ENCODE peak calls at places on chromosomes 16 and 17, in eight cellular contexts. One of them, this sample, is unnamed.

GRCh38 chr16:61432421-61432820 is 603.8 kb downstream of the CDH8 start:
- DNase-seq in upper lobe of left lung: no peak
- DNase-seq in IMR-90: no peak
- DNase-seq in sigmoid colon: no peak
- DNase-seq in Peyer's patch: no peak
- DNase-seq in esophagus squamous epithelium: no peak
- DNase-seq in prostate gland: no peak
- DNase-seq in testis: no peak
- DNase-seq in this sample: no peak

GRCh38 chr17:19306160-19307111 is 56.1 kb downstream of the B9D1 start:
- DNase-seq in IMR-90: no peak
- DNase-seq in upper lobe of left lung: no peak
- DNase-seq in testis: peak; percentile 77
- DNase-seq in sigmoid colon: peak; percentile 66
- DNase-seq in prostate gland: no peak
- DNase-seq in Peyer's patch: peak; percentile 67
- DNase-seq in esophagus squamous epithelium: no peak
- DNase-seq in this sample: no peak

GRCh38 chr17:63082273-63082861 is 116.3 kb downstream of the TANC2 start:
- DNase-seq in IMR-90: peak; percentile 58
- DNase-seq in Peyer's patch: no peak
- DNase-seq in sigmoid colon: no peak
- DNase-seq in upper lobe of left lung: no peak
- DNase-seq in esophagus squamous epithelium: no peak
- DNase-seq in prostate gland: no peak
- DNase-seq in testis: no peak
- DNase-seq in this sample: no peak

GRCh38 chr17:40566027-40566426 is 755 bp upstream of the CCR7 start:
- DNase-seq in esophagus squamous epithelium: no peak
- DNase-seq in Peyer's patch: no peak
- DNase-seq in upper lobe of left lung: no peak
- DNase-seq in testis: no peak
- DNase-seq in prostate gland: no peak
- DNase-seq in IMR-90: no peak
- DNase-seq in sigmoid colon: no peak
- DNase-seq in this sample: no peak

GRCh38 chr17:27504188-27504995 is 48.1 kb downstream of the KSR1 start:
- DNase-seq in sigmoid colon: no peak
- DNase-seq in testis: no peak
- DNase-seq in upper lobe of left lung: peak; percentile 40
- DNase-seq in Peyer's patch: no peak
- DNase-seq in IMR-90: no peak
- DNase-seq in prostate gland: no peak
- DNase-seq in esophagus squamous epithelium: no peak
- DNase-seq in this sample: no peak

GRCh38 chr17:35254107-35254802 is 11.4 kb downstream of the SLFN5 start:
- DNase-seq in Peyer's patch: peak; percentile 66
- DNase-seq in testis: peak; percentile 30
- DNase-seq in esophagus squamous epithelium: no peak
- DNase-seq in sigmoid colon: peak; percentile 89
- DNase-seq in upper lobe of left lung: no peak
- DNase-seq in prostate gland: peak; percentile 89
- DNase-seq in IMR-90: peak; percentile 97
- DNase-seq in this sample: peak; percentile 66

GRCh38 chr16:3119701-3120408 is 7.5 kb downstream of the ZNF205 start:
- DNase-seq in Peyer's patch: no peak
- DNase-seq in sigmoid colon: no peak
- DNase-seq in upper lobe of left lung: peak; percentile 80
- DNase-seq in IMR-90: no peak
- DNase-seq in esophagus squamous epithelium: no peak
- DNase-seq in prostate gland: no peak
- DNase-seq in testis: no peak
- DNase-seq in this sample: no peak

GRCh38 chr16:15861996-15862395 is 5.2 kb upstream of the MYH11 start:
- DNase-seq in testis: no peak
- DNase-seq in upper lobe of left lung: no peak
- DNase-seq in prostate gland: no peak
- DNase-seq in IMR-90: no peak
- DNase-seq in sigmoid colon: no peak
- DNase-seq in Peyer's patch: peak; percentile 9
- DNase-seq in esophagus squamous epithelium: no peak
- DNase-seq in this sample: no peak

GRCh38 chr16:1914084-1914608 is 4.1 kb downstream of the HS3ST6 start:
- DNase-seq in testis: no peak
- DNase-seq in Peyer's patch: peak; percentile 56
- DNase-seq in prostate gland: no peak
- DNase-seq in IMR-90: no peak
- DNase-seq in sigmoid colon: no peak
- DNase-seq in esophagus squamous epithelium: no peak
- DNase-seq in upper lobe of left lung: peak; percentile 68
- DNase-seq in this sample: no peak

GRCh38 chr17:78048346-78049292 is 79.9 kb downstream of the TMC6 start:
- DNase-seq in upper lobe of left lung: no peak
- DNase-seq in testis: no peak
- DNase-seq in IMR-90: no peak
- DNase-seq in Peyer's patch: no peak
- DNase-seq in sigmoid colon: no peak
- DNase-seq in prostate gland: no peak
- DNase-seq in esophagus squamous epithelium: no peak
- DNase-seq in this sample: no peak

GRCh38 chr17:73228748-73229236 is 32.9 kb downstream of the CPSF4L start:
- DNase-seq in testis: peak; percentile 62
- DNase-seq in esophagus squamous epithelium: no peak
- DNase-seq in IMR-90: peak; percentile 90
- DNase-seq in prostate gland: peak; percentile 44
- DNase-seq in sigmoid colon: peak; percentile 83
- DNase-seq in upper lobe of left lung: no peak
- DNase-seq in Peyer's patch: peak; percentile 76
- DNase-seq in this sample: peak; percentile 82

GRCh38 chr17:28325221-28325620 is 6.2 kb downstream of the TMEM97 start:
- DNase-seq in sigmoid colon: no peak
- DNase-seq in prostate gland: no peak
- DNase-seq in esophagus squamous epithelium: no peak
- DNase-seq in IMR-90: no peak
- DNase-seq in testis: no peak
- DNase-seq in upper lobe of left lung: no peak
- DNase-seq in Peyer's patch: no peak
- DNase-seq in this sample: no peak

GRCh38 chr16:80894091-80894490 is 89.7 kb upstream of the CDYL2 start:
- DNase-seq in Peyer's patch: no peak
- DNase-seq in IMR-90: no peak
- DNase-seq in sigmoid colon: no peak
- DNase-seq in upper lobe of left lung: no peak
- DNase-seq in testis: no peak
- DNase-seq in esophagus squamous epithelium: no peak
- DNase-seq in prostate gland: no peak
- DNase-seq in this sample: no peak

GRCh38 chr17:22703786-22704441 is 1011.6 kb downstream of the KCNJ18 start:
- DNase-seq in prostate gland: no peak
- DNase-seq in testis: peak; percentile 46
- DNase-seq in upper lobe of left lung: peak; percentile 50
- DNase-seq in Peyer's patch: no peak
- DNase-seq in sigmoid colon: peak; percentile 59
- DNase-seq in IMR-90: no peak
- DNase-seq in esophagus squamous epithelium: no peak
- DNase-seq in this sample: no peak

GRCh38 chr17:39612291-39612894 is 4.7 kb upstream of the NEUROD2 start:
- DNase-seq in Peyer's patch: no peak
- DNase-seq in sigmoid colon: no peak
- DNase-seq in testis: no peak
- DNase-seq in esophagus squamous epithelium: no peak
- DNase-seq in IMR-90: no peak
- DNase-seq in upper lobe of left lung: no peak
- DNase-seq in prostate gland: no peak
- DNase-seq in this sample: no peak

GRCh38 chr16:49592507-49593422 is 219.2 kb downstream of the C16orf78 start:
- DNase-seq in upper lobe of left lung: no peak
- DNase-seq in prostate gland: no peak
- DNase-seq in testis: no peak
- DNase-seq in esophagus squamous epithelium: no peak
- DNase-seq in sigmoid colon: no peak
- DNase-seq in Peyer's patch: peak; percentile 51
- DNase-seq in IMR-90: peak; percentile 7
- DNase-seq in this sample: peak; percentile 42

GRCh38 chr16:87613961-87614360 is 11.7 kb downstream of the JPH3 start:
- DNase-seq in upper lobe of left lung: no peak
- DNase-seq in prostate gland: no peak
- DNase-seq in esophagus squamous epithelium: no peak
- DNase-seq in testis: no peak
- DNase-seq in IMR-90: no peak
- DNase-seq in Peyer's patch: no peak
- DNase-seq in sigmoid colon: no peak
- DNase-seq in this sample: no peak

GRCh38 chr17:77374170-77374936 is 233.6 kb downstream of the SEC14L1 start:
- DNase-seq in upper lobe of left lung: peak; percentile 88
- DNase-seq in IMR-90: peak; percentile 86
- DNase-seq in Peyer's patch: peak; percentile 92
- DNase-seq in esophagus squamous epithelium: no peak
- DNase-seq in testis: peak; percentile 88
- DNase-seq in prostate gland: peak; percentile 67
- DNase-seq in sigmoid colon: peak; percentile 97
- DNase-seq in this sample: peak; percentile 75

GRCh38 chr16:49890876-49891275 is 35.0 kb upstream of the ZNF423 start:
- DNase-seq in esophagus squamous epithelium: no peak
- DNase-seq in testis: peak; percentile 32
- DNase-seq in sigmoid colon: no peak
- DNase-seq in IMR-90: no peak
- DNase-seq in upper lobe of left lung: no peak
- DNase-seq in prostate gland: no peak
- DNase-seq in Peyer's patch: peak; percentile 59
- DNase-seq in this sample: peak; percentile 55

GRCh38 chr16:77585852-77586251 is 136.5 kb upstream of the NUDT7 start:
- DNase-seq in esophagus squamous epithelium: no peak
- DNase-seq in testis: no peak
- DNase-seq in IMR-90: peak; percentile 19
- DNase-seq in upper lobe of left lung: no peak
- DNase-seq in prostate gland: no peak
- DNase-seq in sigmoid colon: no peak
- DNase-seq in Peyer's patch: no peak
- DNase-seq in this sample: no peak

GRCh38 chr16:50711862-50712567 is 18.6 kb downstream of the NOD2 start:
- DNase-seq in testis: no peak
- DNase-seq in IMR-90: no peak
- DNase-seq in upper lobe of left lung: peak; percentile 76
- DNase-seq in prostate gland: peak; percentile 34
- DNase-seq in sigmoid colon: peak; percentile 82
- DNase-seq in esophagus squamous epithelium: no peak
- DNase-seq in Peyer's patch: no peak
- DNase-seq in this sample: peak; percentile 24

GRCh38 chr16:66961065-66961744 is at the start of gene CES3:
- DNase-seq in testis: peak; percentile 83
- DNase-seq in upper lobe of left lung: no peak
- DNase-seq in IMR-90: peak; percentile 58
- DNase-seq in sigmoid colon: no peak
- DNase-seq in Peyer's patch: peak; percentile 91
- DNase-seq in esophagus squamous epithelium: no peak
- DNase-seq in prostate gland: no peak
- DNase-seq in this sample: peak; percentile 83

GRCh38 chr17:65554568-65555223 is 6.8 kb downstream of the AXIN2 start:
- DNase-seq in esophagus squamous epithelium: no peak
- DNase-seq in prostate gland: peak; percentile 30
- DNase-seq in upper lobe of left lung: no peak
- DNase-seq in testis: no peak
- DNase-seq in Peyer's patch: no peak
- DNase-seq in sigmoid colon: peak; percentile 84
- DNase-seq in IMR-90: peak; percentile 17
- DNase-seq in this sample: peak; percentile 18

GRCh38 chr16:7185689-7186088 is 147.0 kb upstream of the RBFOX1 start:
- DNase-seq in sigmoid colon: no peak
- DNase-seq in prostate gland: no peak
- DNase-seq in upper lobe of left lung: no peak
- DNase-seq in IMR-90: no peak
- DNase-seq in testis: no peak
- DNase-seq in Peyer's patch: no peak
- DNase-seq in esophagus squamous epithelium: no peak
- DNase-seq in this sample: no peak

GRCh38 chr17:64218066-64218465 is 45.0 kb downstream of the TEX2 start:
- DNase-seq in Peyer's patch: no peak
- DNase-seq in testis: no peak
- DNase-seq in prostate gland: no peak
- DNase-seq in IMR-90: no peak
- DNase-seq in esophagus squamous epithelium: no peak
- DNase-seq in upper lobe of left lung: no peak
- DNase-seq in sigmoid colon: no peak
- DNase-seq in this sample: no peak

GRCh38 chr16:8849411-8850011 is 19.3 kb downstream of the CARHSP1 start:
- DNase-seq in esophagus squamous epithelium: no peak
- DNase-seq in upper lobe of left lung: no peak
- DNase-seq in sigmoid colon: no peak
- DNase-seq in prostate gland: no peak
- DNase-seq in testis: no peak
- DNase-seq in IMR-90: no peak
- DNase-seq in Peyer's patch: no peak
- DNase-seq in this sample: no peak
- H3K27ac ChIP-seq in esophagus squamous epithelium: peak overlapping the region; percentile 76
- H3K27ac ChIP-seq in upper lobe of left lung: peak overlapping the region; percentile 77
- H3K27ac ChIP-seq in sigmoid colon: no peak overlapping the region
- H3K27ac ChIP-seq in prostate gland: no peak overlapping the region
- H3K27ac ChIP-seq in testis: no peak overlapping the region
- H3K27ac ChIP-seq in IMR-90: peak overlapping the region; percentile 19
- H3K27ac ChIP-seq in Peyer's patch: no peak overlapping the region
- H3K27ac ChIP-seq in this sample: no peak overlapping the region

GRCh38 chr16:4461250-4462085 is 13.0 kb downstream of the NMRAL1 start:
- DNase-seq in IMR-90: no peak
- DNase-seq in esophagus squamous epithelium: no peak
- DNase-seq in prostate gland: no peak
- DNase-seq in Peyer's patch: no peak
- DNase-seq in upper lobe of left lung: peak; percentile 70
- DNase-seq in sigmoid colon: no peak
- DNase-seq in testis: no peak
- DNase-seq in this sample: no peak
- TF ChIP-seq POLR2A in IMR-90: no peak
- TF ChIP-seq POLR2A in esophagus squamous epithelium: no peak
- TF ChIP-seq POLR2A in prostate gland: no peak
- TF ChIP-seq POLR2A in Peyer's patch: no peak
- TF ChIP-seq POLR2A in upper lobe of left lung: no peak
- TF ChIP-seq POLR2A in sigmoid colon: no peak
- TF ChIP-seq POLR2A in testis: no peak
- TF ChIP-seq POLR2A in this sample: no peak

DNA sequence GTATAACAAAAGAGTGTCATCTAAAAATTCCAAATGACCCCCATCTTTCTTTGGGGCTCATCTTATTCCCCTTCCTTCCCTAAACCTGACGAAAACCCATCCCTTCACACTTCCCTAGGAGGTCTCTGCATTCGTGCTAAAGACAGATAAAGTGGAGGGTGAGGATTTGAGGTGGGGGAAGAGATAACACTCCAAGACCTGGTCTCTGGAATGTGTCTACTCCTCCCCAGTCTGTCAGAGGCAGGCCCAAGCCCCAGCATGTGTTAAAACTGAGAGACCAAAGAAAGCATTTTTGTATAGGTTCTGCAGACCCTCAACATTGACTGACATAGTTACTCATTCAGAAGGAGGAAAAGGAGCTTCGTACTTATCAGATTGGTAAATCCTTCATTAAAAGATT is 11.0 kb upstream of the LHX1 start:
- DNase-seq in IMR-90: no peak
- DNase-seq in testis: no peak
- DNase-seq in sigmoid colon: no peak
- DNase-seq in upper lobe of left lung: no peak
- DNase-seq in esophagus squamous epithelium: no peak
- DNase-seq in prostate gland: no peak
- DNase-seq in Peyer's patch: no peak
- DNase-seq in this sample: no peak
- H3K4me3 ChIP-seq in IMR-90: no peak overlapping the region
- H3K4me3 ChIP-seq in testis: no peak overlapping the region
- H3K4me3 ChIP-seq in sigmoid colon: no peak overlapping the region
- H3K4me3 ChIP-seq in upper lobe of left lung: no peak overlapping the region
- H3K4me3 ChIP-seq in esophagus squamous epithelium: no peak overlapping the region
- H3K4me3 ChIP-seq in prostate gland: no peak overlapping the region
- H3K4me3 ChIP-seq in Peyer's patch: no peak overlapping the region
- H3K4me3 ChIP-seq in this sample: no peak overlapping the region

GRCh38 chr17:32222621-32223020 is 43.0 kb upstream of the RHBDL3 start:
- DNase-seq in testis: no peak
- DNase-seq in prostate gland: no peak
- DNase-seq in esophagus squamous epithelium: no peak
- DNase-seq in IMR-90: peak; percentile 15
- DNase-seq in Peyer's patch: no peak
- DNase-seq in upper lobe of left lung: no peak
- DNase-seq in sigmoid colon: no peak
- DNase-seq in this sample: no peak
- H3K27ac ChIP-seq in testis: no peak overlapping the region
- H3K27ac ChIP-seq in prostate gland: no peak overlapping the region
- H3K27ac ChIP-seq in esophagus squamous epithelium: no peak overlapping the region
- H3K27ac ChIP-seq in IMR-90: no peak overlapping the region
- H3K27ac ChIP-seq in Peyer's patch: no peak overlapping the region
- H3K27ac ChIP-seq in upper lobe of left lung: no peak overlapping the region
- H3K27ac ChIP-seq in sigmoid colon: no peak overlapping the region
- H3K27ac ChIP-seq in this sample: no peak overlapping the region